ENCODE peak calls at places on chromosomes 5 and 9, in five cellular contexts. Z is H9, I is GM10248, T is sigmoid colon, L is left lung. G is an unnamed sample.

GRCh38 chr9:4303002-4303401 is 3.1 kb upstream of the GLIS3 start:
- DNase-seq in T (no peak), I (no peak), L (no peak), Z (no peak), G (no peak)

GRCh38 chr5:15550502-15551115 is 50.6 kb downstream of the FBXL7 start:
- DNase-seq in T (no peak), Z (no peak), L (no peak), I (no peak), G (no peak)

GRCh38 chr9:95725045-95725444 is 150.4 kb upstream of the ERCC6L2 start:
- DNase-seq in I (no peak), L (no peak), T (no peak), Z (no peak), G (no peak)

GRCh38 chr5:180069589-180070247 is 1.8 kb downstream of the RNF130 start:
- DNase-seq in I (no peak), T (no peak), Z (no peak), L (no peak), G (no peak)

GRCh38 chr5:55191165-55191564 is 18.2 kb upstream of the CDC20B start:
- DNase-seq in Z (no peak), I (no peak), L (no peak), T (no peak), G (no peak)

GRCh38 chr5:131952286-131952857 is 6.9 kb upstream of the MEIKIN start:
- DNase-seq in T (no peak), Z (no peak), I (no peak), L (no peak), G (no peak)

GRCh38 chr5:82414043-82414393 is 135.9 kb upstream of the RPS23 start:
- DNase-seq in I (no peak), L (no peak), Z (no peak), T (no peak), G (no peak)

GRCh38 chr5:38757451-38758245 is 88.2 kb upstream of the OSMR start:
- DNase-seq in T (no peak), Z (no peak), I (no peak), L (no peak), G (no peak)

GRCh38 chr5:151585970-151586369 is 5.2 kb downstream of the FAT2 start:
- DNase-seq in Z (no peak), I (no peak), T (no peak), L (no peak), G (no peak)

GRCh38 chr5:31531543-31531887 is 378 bp downstream of the DROSHA start:
- DNase-seq in L (peak), Z (no peak), I (peak), T (peak), G (no peak)

GRCh38 chr5:107764976-107765684 is 94.4 kb upstream of the EFNA5 start:
- DNase-seq in T (no peak), I (no peak), Z (no peak), L (no peak), G (no peak)

GRCh38 chr5:102754499-102755424 is at the start of gene PAM:
- DNase-seq in I (peak), L (peak), T (peak), Z (peak), G (peak)

GRCh38 chr9:112334319-112334828 is 955 bp upstream of the PTBP3 start:
- DNase-seq in L (no peak), I (peak), Z (no peak), T (no peak), G (no peak)

GRCh38 chr5:78496373-78496772 is 136.0 kb downstream of the SCAMP1 start:
- DNase-seq in L (no peak), Z (no peak), I (no peak), T (no peak), G (no peak)

GRCh38 chr9:115494393-115494792 is 376.4 kb upstream of the TNC start:
- DNase-seq in I (no peak), Z (no peak), L (no peak), T (no peak), G (no peak)

GRCh38 chr9:121362813-121363585 is 7.1 kb downstream of the STOM start:
- DNase-seq in T (no peak), L (no peak), Z (no peak), I (no peak), G (no peak)

GRCh38 chr9:105832311-105832710 is 138.0 kb downstream of the TMEM38B start:
- DNase-seq in I (no peak), Z (no peak), L (no peak), T (no peak), G (no peak)

GRCh38 chr9:34654317-34655083 is 2.5 kb downstream of the IL11RA start:
- DNase-seq in Z (no peak), I (no peak), T (peak), L (no peak), G (peak)

GRCh38 chr9:99490736-99491135 is 268.7 kb downstream of the SEC61B start:
- DNase-seq in L (no peak), T (no peak), Z (no peak), I (no peak), G (no peak)

GRCh38 chr9:135907006-135907434 is 326 bp downstream of the CAMSAP1 start:
- DNase-seq in L (no peak), Z (no peak), T (peak), I (peak), G (no peak)

GRCh38 chr9:87792831-87793288 is 66.9 kb downstream of the CTSL start:
- DNase-seq in L (peak), T (peak), I (peak), Z (peak), G (no peak)

G was measured in pancreas.